ENCODE peak calls at places on chromosomes 2 and 18, in seven cellular contexts. M is mesendoderm, O is IMR-90, N is mesenchymal stem cell, G is H1, X is neuronal stem cell, Z is H9. P is an unnamed sample.

GRCh38 chr2:172888704-172889103 is 153.1 kb downstream of the RAPGEF4 start:
- DNase-seq in M (no peak), O (no peak), N (no peak), G (no peak), X (no peak), Z (no peak), P (no peak)

GRCh38 chr2:55010149-55010591 is 40.1 kb downstream of the RTN4 start:
- DNase-seq in M (peak; percentile 26), O (peak; percentile 34), N (peak; percentile 66), G (no peak), X (no peak), Z (no peak), P (peak; percentile 70)

GRCh38 chr2:80303825-80304521 is 579 bp downstream of the LRRTM1 start:
- DNase-seq in M (peak; percentile 56), O (no peak), N (peak; percentile 21), G (peak; percentile 70), X (no peak), Z (peak; percentile 57), P (no peak)

GRCh38 chr2:120935339-120936313 is 200.0 kb downstream of the GLI2 start:
- DNase-seq in M (peak; percentile 79), O (peak; percentile 74), N (peak; percentile 75), G (no peak), X (peak; percentile 29), Z (no peak), P (peak; percentile 85)

GRCh38 chr18:21184396-21184996 is 57.5 kb upstream of the GREB1L start:
- DNase-seq in M (no peak), O (no peak), N (no peak), G (no peak), X (no peak), Z (no peak), P (peak; percentile 72)

GRCh38 chr18:32730620-32731021 is 42.2 kb downstream of the KLHL14 start:
- DNase-seq in M (no peak), O (no peak), N (peak; percentile 18), G (no peak), X (no peak), Z (no peak), P (no peak)

GRCh38 chr2:236531991-236532390 is 37.6 kb upstream of the ACKR3 start:
- DNase-seq in M (no peak), O (no peak), N (no peak), G (no peak), X (no peak), Z (no peak), P (no peak)

GRCh38 chr2:64988420-64989125 is 626 bp upstream of the SLC1A4 start:
- DNase-seq in M (peak; percentile 72), O (peak; percentile 89), N (peak; percentile 98), G (peak; percentile 71), X (peak; percentile 55), Z (peak; percentile 63), P (peak; percentile 82)

GRCh38 chr2:11377915-11378649 is 33.6 kb upstream of the ROCK2 start:
- DNase-seq in M (no peak), O (peak; percentile 79), N (peak; percentile 57), G (no peak), X (no peak), Z (no peak), P (no peak)

GRCh38 chr2:227365833-227366232 is 13.3 kb downstream of the TM4SF20 start:
- DNase-seq in M (no peak), O (peak; percentile 28), N (no peak), G (no peak), X (no peak), Z (no peak), P (no peak)

GRCh38 chr18:55534547-55534946 is 53.4 kb downstream of the TCF4 start:
- DNase-seq in M (no peak), O (peak; percentile 51), N (peak; percentile 13), G (no peak), X (no peak), Z (no peak), P (no peak)

GRCh38 chr2:943821-944220 is 6.8 kb upstream of the SNTG2 start:
- DNase-seq in M (no peak), O (no peak), N (no peak), G (peak; percentile 39), X (no peak), Z (no peak), P (no peak)

GRCh38 chr2:54560146-54560881 is 104.2 kb downstream of the SPTBN1 start:
- DNase-seq in M (no peak), O (peak; percentile 59), N (peak; percentile 89), G (no peak), X (no peak), Z (no peak), P (peak; percentile 33)

GRCh38 chr2:65834657-65835056 is 402.3 kb upstream of the SPRED2 start:
- DNase-seq in M (no peak), O (no peak), N (no peak), G (no peak), X (no peak), Z (no peak), P (no peak)

GRCh38 chr2:152763651-152764050 is 45.2 kb downstream of the ARL6IP6 start:
- DNase-seq in M (no peak), O (no peak), N (no peak), G (no peak), X (no peak), Z (no peak), P (no peak)

GRCh38 chr2:36492216-36492945 is 105.6 kb downstream of the FEZ2 start:
- DNase-seq in M (no peak), O (peak; percentile 83), N (peak; percentile 86), G (no peak), X (no peak), Z (no peak), P (no peak)

GRCh38 chr18:62105373-62105772 is 81.5 kb downstream of the PIGN start:
- DNase-seq in M (no peak), O (peak; percentile 62), N (no peak), G (no peak), X (no peak), Z (no peak), P (no peak)

GRCh38 chr2:225911019-225911418 is 511.5 kb downstream of the NYAP2 start:
- DNase-seq in M (no peak), O (no peak), N (no peak), G (no peak), X (no peak), Z (no peak), P (no peak)

GRCh38 chr2:225920621-225921020 is 521.1 kb downstream of the NYAP2 start:
- DNase-seq in M (no peak), O (no peak), N (no peak), G (no peak), X (no peak), Z (no peak), P (no peak)

GRCh38 chr2:225916692-225917091 is 517.2 kb downstream of the NYAP2 start:
- DNase-seq in M (no peak), O (no peak), N (no peak), G (no peak), X (no peak), Z (no peak), P (no peak)
- H4K8ac ChIP-seq in M (no peak overlapping the region), O (no peak overlapping the region), N (no peak overlapping the region), G (no peak overlapping the region), X (no peak overlapping the region), Z (no peak overlapping the region), P (no peak overlapping the region)

GRCh38 chr2:190591972-190592371 is 56.9 kb upstream of the NAB1 start:
- DNase-seq in M (no peak), O (no peak), N (no peak), G (no peak), X (no peak), Z (no peak), P (no peak)

GRCh38 chr2:190592831-190593230 is 56.1 kb upstream of the NAB1 start:
- DNase-seq in M (no peak), O (peak; percentile 21), N (no peak), G (no peak), X (no peak), Z (no peak), P (no peak)

GRCh38 chr2:190587106-190587505 is 52.6 kb upstream of the NEMP2 start:
- DNase-seq in M (no peak), O (no peak), N (no peak), G (no peak), X (no peak), Z (no peak), P (no peak)

GRCh38 chr2:190591437-190591836 is 56.9 kb upstream of the NEMP2 start:
- DNase-seq in M (no peak), O (no peak), N (no peak), G (no peak), X (no peak), Z (no peak), P (no peak)

GRCh38 chr2:190589008-190589407 is 54.5 kb upstream of the NEMP2 start:
- DNase-seq in M (no peak), O (no peak), N (no peak), G (no peak), X (no peak), Z (no peak), P (no peak)
- H4K8ac ChIP-seq in M (no peak overlapping the region), O (no peak overlapping the region), N (no peak overlapping the region), G (no peak overlapping the region), X (no peak overlapping the region), Z (no peak overlapping the region), P (no peak overlapping the region)

DNA sequence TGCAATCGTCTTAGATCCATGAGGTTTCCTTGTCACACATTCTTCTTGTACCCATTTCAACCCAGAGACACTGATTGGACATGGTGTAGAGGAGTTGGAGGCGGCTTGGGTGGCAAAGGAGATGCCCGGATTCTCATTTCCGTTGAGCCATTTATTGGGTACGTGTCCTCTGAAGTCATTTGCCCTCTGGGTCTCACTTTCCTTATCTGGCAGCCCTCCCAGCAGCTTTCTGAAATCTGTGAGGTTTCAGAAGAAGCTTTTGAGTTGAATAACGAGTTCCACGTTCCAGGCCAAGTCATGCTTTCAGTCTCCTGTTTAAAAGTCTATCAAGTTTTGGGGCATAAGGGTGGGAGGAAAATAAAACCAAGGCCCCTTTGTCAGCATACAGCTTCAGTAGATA is 117.2 kb downstream of the MGAT5 start:
- DNase-seq in M (no peak), O (no peak), N (no peak), G (no peak), X (no peak), Z (no peak), P (no peak)
- H4K8ac ChIP-seq in M (no peak overlapping the region), O (no peak overlapping the region), N (no peak overlapping the region), G (no peak overlapping the region), X (no peak overlapping the region), Z (no peak overlapping the region), P (no peak overlapping the region)

GRCh38 chr2:233081731-233082221 is 21.6 kb downstream of the INPP5D start:
- DNase-seq in M (no peak), O (no peak), N (no peak), G (no peak), X (no peak), Z (no peak), P (no peak)

GRCh38 chr2:233079953-233080835 is 20.1 kb downstream of the INPP5D start:
- DNase-seq in M (no peak), O (no peak), N (no peak), G (no peak), X (no peak), Z (no peak), P (no peak)

GRCh38 chr2:233080836-233081229 is 20.7 kb downstream of the INPP5D start:
- DNase-seq in M (no peak), O (no peak), N (no peak), G (no peak), X (no peak), Z (no peak), P (no peak)

GRCh38 chr2:233081232-233081730 is 21.1 kb downstream of the INPP5D start:
- DNase-seq in M (no peak), O (no peak), N (no peak), G (no peak), X (no peak), Z (no peak), P (no peak)

GRCh38 chr2:233079473-233079877 is 19.3 kb downstream of the INPP5D start:
- DNase-seq in M (no peak), O (no peak), N (no peak), G (no peak), X (no peak), Z (no peak), P (no peak)
- H4K8ac ChIP-seq in M (no peak overlapping the region), O (no peak overlapping the region), N (no peak overlapping the region), G (peak overlapping the region; percentile 9), X (no peak overlapping the region), Z (no peak overlapping the region), P (no peak overlapping the region)